ENCODE peak calls at places on chromosomes 12 and 14, in six cellular contexts. One of them, this sample, is unnamed. For H3K4me1, the result is how much of the 10 kb centered on the place peaks cover.

GRCh38 chr12:16112626-16113560 is 164.6 kb downstream of the SLC15A5 start:
- DNase-seq in esophagus squamous epithelium: no peak
- DNase-seq in tibial nerve: no peak
- DNase-seq in H1: peak
- DNase-seq in CD8-positive, alpha-beta T cell: no peak
- DNase-seq in left ventricle myocardium inferior: no peak
- DNase-seq in this sample: no peak

GRCh38 chr12:39227218-39227617 is 215.7 kb downstream of the KIF21A start:
- DNase-seq in esophagus squamous epithelium: no peak
- DNase-seq in H1: no peak
- DNase-seq in tibial nerve: no peak
- DNase-seq in left ventricle myocardium inferior: no peak
- DNase-seq in CD8-positive, alpha-beta T cell: no peak
- DNase-seq in this sample: no peak

GRCh38 chr14:25658988-25659387 is 609.0 kb upstream of the STXBP6 start:
- DNase-seq in tibial nerve: no peak
- DNase-seq in esophagus squamous epithelium: no peak
- DNase-seq in CD8-positive, alpha-beta T cell: no peak
- DNase-seq in H1: no peak
- DNase-seq in left ventricle myocardium inferior: no peak
- DNase-seq in this sample: no peak

GRCh38 chr14:100058777-100059432 is 6.3 kb upstream of the EVL start:
- DNase-seq in H1: no peak
- DNase-seq in esophagus squamous epithelium: no peak
- DNase-seq in left ventricle myocardium inferior: no peak
- DNase-seq in CD8-positive, alpha-beta T cell: no peak
- DNase-seq in tibial nerve: no peak
- DNase-seq in this sample: no peak

GRCh38 chr12:18439541-18439940 is 178.2 kb downstream of the PIK3C2G start:
- DNase-seq in left ventricle myocardium inferior: no peak
- DNase-seq in CD8-positive, alpha-beta T cell: no peak
- DNase-seq in tibial nerve: no peak
- DNase-seq in esophagus squamous epithelium: no peak
- DNase-seq in H1: no peak
- DNase-seq in this sample: no peak

GRCh38 chr12:88628856-88629509 is 48.7 kb upstream of the KITLG start:
- DNase-seq in H1: no peak
- DNase-seq in esophagus squamous epithelium: no peak
- DNase-seq in CD8-positive, alpha-beta T cell: no peak
- DNase-seq in left ventricle myocardium inferior: no peak
- DNase-seq in tibial nerve: no peak
- DNase-seq in this sample: no peak

GRCh38 chr12:124786065-124786964 is 77.3 kb downstream of the SCARB1 start:
- DNase-seq in CD8-positive, alpha-beta T cell: no peak
- DNase-seq in tibial nerve: no peak
- DNase-seq in left ventricle myocardium inferior: peak
- DNase-seq in esophagus squamous epithelium: no peak
- DNase-seq in H1: peak
- DNase-seq in this sample: peak

GRCh38 chr12:50929831-50930230 is 22.5 kb upstream of the HIGD1C start:
- DNase-seq in left ventricle myocardium inferior: no peak
- DNase-seq in CD8-positive, alpha-beta T cell: no peak
- DNase-seq in esophagus squamous epithelium: no peak
- DNase-seq in H1: no peak
- DNase-seq in tibial nerve: no peak
- DNase-seq in this sample: no peak

GRCh38 chr14:71021347-71022014 is 114.2 kb downstream of the PCNX1 start:
- DNase-seq in esophagus squamous epithelium: no peak
- DNase-seq in left ventricle myocardium inferior: no peak
- DNase-seq in CD8-positive, alpha-beta T cell: no peak
- DNase-seq in tibial nerve: no peak
- DNase-seq in H1: no peak
- DNase-seq in this sample: peak

GRCh38 chr12:2323538-2324261 is 270.9 kb downstream of the CACNA1C start:
- DNase-seq in CD8-positive, alpha-beta T cell: no peak
- DNase-seq in left ventricle myocardium inferior: no peak
- DNase-seq in H1: no peak
- DNase-seq in esophagus squamous epithelium: no peak
- DNase-seq in tibial nerve: no peak
- DNase-seq in this sample: no peak

GRCh38 chr12:19183121-19183838 is 53.7 kb downstream of the PLEKHA5 start:
- DNase-seq in CD8-positive, alpha-beta T cell: no peak
- DNase-seq in left ventricle myocardium inferior: no peak
- DNase-seq in esophagus squamous epithelium: no peak
- DNase-seq in tibial nerve: no peak
- DNase-seq in H1: no peak
- DNase-seq in this sample: no peak

GRCh38 chr14:104150201-104151027 is 12.0 kb downstream of the KIF26A start:
- DNase-seq in left ventricle myocardium inferior: no peak
- DNase-seq in H1: no peak
- DNase-seq in tibial nerve: no peak
- DNase-seq in CD8-positive, alpha-beta T cell: no peak
- DNase-seq in esophagus squamous epithelium: no peak
- DNase-seq in this sample: no peak

GRCh38 chr14:76776306-76777251 is 15.3 kb downstream of the VASH1 start:
- DNase-seq in H1: no peak
- DNase-seq in esophagus squamous epithelium: no peak
- DNase-seq in tibial nerve: no peak
- DNase-seq in left ventricle myocardium inferior: no peak
- DNase-seq in CD8-positive, alpha-beta T cell: no peak
- DNase-seq in this sample: no peak

GRCh38 chr12:46556820-46557524 is 184.4 kb upstream of the SLC38A2 start:
- DNase-seq in tibial nerve: no peak
- DNase-seq in left ventricle myocardium inferior: no peak
- DNase-seq in H1: no peak
- DNase-seq in CD8-positive, alpha-beta T cell: no peak
- DNase-seq in esophagus squamous epithelium: no peak
- DNase-seq in this sample: peak

GRCh38 chr14:94748667-94749347 is 21.1 kb downstream of the GSC start:
- DNase-seq in left ventricle myocardium inferior: no peak
- DNase-seq in CD8-positive, alpha-beta T cell: no peak
- DNase-seq in H1: peak
- DNase-seq in tibial nerve: no peak
- DNase-seq in esophagus squamous epithelium: no peak
- DNase-seq in this sample: no peak

GRCh38 chr12:67648306-67649164 is at the start of gene DYRK2:
- DNase-seq in tibial nerve: peak
- DNase-seq in esophagus squamous epithelium: peak
- DNase-seq in left ventricle myocardium inferior: peak
- DNase-seq in CD8-positive, alpha-beta T cell: peak
- DNase-seq in H1: peak
- DNase-seq in this sample: no peak

GRCh38 chr12:8692573-8692972 is 5.2 kb upstream of the RIMKLB start:
- DNase-seq in esophagus squamous epithelium: no peak
- DNase-seq in CD8-positive, alpha-beta T cell: no peak
- DNase-seq in H1: peak
- DNase-seq in left ventricle myocardium inferior: no peak
- DNase-seq in tibial nerve: no peak
- DNase-seq in this sample: no peak

GRCh38 chr12:19967001-19967400 is 401.3 kb upstream of the PDE3A start:
- DNase-seq in tibial nerve: no peak
- DNase-seq in H1: no peak
- DNase-seq in esophagus squamous epithelium: no peak
- DNase-seq in CD8-positive, alpha-beta T cell: no peak
- DNase-seq in left ventricle myocardium inferior: no peak
- DNase-seq in this sample: no peak

GRCh38 chr14:72616294-72616693 is 277.6 kb downstream of the DPF3 start:
- DNase-seq in tibial nerve: no peak
- DNase-seq in esophagus squamous epithelium: no peak
- DNase-seq in left ventricle myocardium inferior: no peak
- DNase-seq in H1: peak
- DNase-seq in CD8-positive, alpha-beta T cell: no peak
- DNase-seq in this sample: no peak

GRCh38 chr12:3282271-3282670 is 205.1 kb downstream of the TSPAN9 start:
- DNase-seq in H1: no peak
- DNase-seq in esophagus squamous epithelium: no peak
- DNase-seq in tibial nerve: no peak
- DNase-seq in left ventricle myocardium inferior: no peak
- DNase-seq in CD8-positive, alpha-beta T cell: no peak
- DNase-seq in this sample: no peak

GRCh38 chr14:49461529-49462401 is 124.4 kb downstream of the RPS29 start:
- DNase-seq in esophagus squamous epithelium: peak
- DNase-seq in CD8-positive, alpha-beta T cell: no peak
- DNase-seq in H1: no peak
- DNase-seq in left ventricle myocardium inferior: no peak
- DNase-seq in tibial nerve: no peak
- DNase-seq in this sample: peak

DNA sequence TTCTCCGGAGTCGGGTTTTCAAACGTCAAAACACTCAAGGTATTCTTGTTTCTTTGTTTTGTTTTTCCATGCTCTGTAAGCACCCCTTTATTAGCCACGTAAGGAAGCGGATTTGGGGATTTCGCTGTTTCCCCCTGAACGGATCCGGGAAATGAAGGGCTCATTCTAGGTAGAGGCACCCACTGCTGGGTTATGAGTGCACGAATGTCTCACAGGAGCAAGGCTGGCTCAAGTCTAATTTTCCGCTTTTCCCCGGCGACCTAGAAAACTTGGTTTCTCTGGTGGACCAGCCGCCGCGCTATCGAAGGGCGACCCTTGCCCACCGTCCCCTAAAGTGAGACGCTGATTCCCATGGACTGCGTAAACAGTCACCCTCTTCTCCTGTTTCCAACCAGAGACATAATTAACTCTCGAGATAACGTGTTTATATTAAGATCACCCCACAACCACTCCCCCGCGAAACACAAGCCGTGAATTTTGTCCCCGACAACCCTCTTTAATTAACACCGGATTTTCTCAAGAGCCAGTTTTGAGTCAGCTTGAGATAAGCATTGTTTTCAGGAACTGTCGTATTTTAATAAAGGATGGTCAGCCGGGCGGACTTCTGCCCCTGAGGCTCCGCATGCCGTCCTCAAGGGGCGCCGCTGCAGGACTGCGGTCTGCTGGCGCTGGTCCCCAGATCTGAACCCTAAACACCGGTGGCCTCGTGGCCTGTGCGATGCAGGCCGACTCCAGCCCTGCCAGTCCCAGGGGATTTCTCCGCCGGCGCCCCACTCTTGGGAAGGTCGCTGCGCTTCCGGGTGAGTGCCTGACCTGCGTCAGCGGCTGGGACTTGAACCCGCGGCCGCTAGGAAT is 523 bp upstream of the ABCC9 start:
- DNase-seq in left ventricle myocardium inferior: peak
- DNase-seq in esophagus squamous epithelium: no peak
- DNase-seq in H1: peak
- DNase-seq in tibial nerve: no peak
- DNase-seq in CD8-positive, alpha-beta T cell: no peak
- DNase-seq in this sample: no peak
- TF ChIP-seq CTCF in left ventricle myocardium inferior: peak
- TF ChIP-seq CTCF in esophagus squamous epithelium: peak
- TF ChIP-seq CTCF in H1: peak
- TF ChIP-seq CTCF in tibial nerve: peak
- TF ChIP-seq CTCF in CD8-positive, alpha-beta T cell: no peak
- TF ChIP-seq CTCF in this sample: no peak

GRCh38 chr12:113248046-113248825 is 27.0 kb downstream of the TPCN1 start:
- DNase-seq in H1: no peak
- DNase-seq in tibial nerve: no peak
- DNase-seq in left ventricle myocardium inferior: no peak
- DNase-seq in esophagus squamous epithelium: no peak
- DNase-seq in CD8-positive, alpha-beta T cell: no peak
- DNase-seq in this sample: no peak

GRCh38 chr12:113251404-113252070 is 30.3 kb downstream of the TPCN1 start:
- DNase-seq in H1: no peak
- DNase-seq in tibial nerve: no peak
- DNase-seq in left ventricle myocardium inferior: no peak
- DNase-seq in esophagus squamous epithelium: no peak
- DNase-seq in CD8-positive, alpha-beta T cell: no peak
- DNase-seq in this sample: no peak

GRCh38 chr12:113248842-113249435 is 27.7 kb downstream of the TPCN1 start:
- DNase-seq in tibial nerve: no peak
- DNase-seq in CD8-positive, alpha-beta T cell: no peak
- DNase-seq in left ventricle myocardium inferior: no peak
- DNase-seq in esophagus squamous epithelium: no peak
- DNase-seq in H1: no peak
- DNase-seq in this sample: no peak

GRCh38 chr12:113250045-113250444 is 28.8 kb downstream of the TPCN1 start:
- DNase-seq in CD8-positive, alpha-beta T cell: no peak
- DNase-seq in H1: no peak
- DNase-seq in esophagus squamous epithelium: no peak
- DNase-seq in left ventricle myocardium inferior: no peak
- DNase-seq in tibial nerve: no peak
- DNase-seq in this sample: no peak

DNA sequence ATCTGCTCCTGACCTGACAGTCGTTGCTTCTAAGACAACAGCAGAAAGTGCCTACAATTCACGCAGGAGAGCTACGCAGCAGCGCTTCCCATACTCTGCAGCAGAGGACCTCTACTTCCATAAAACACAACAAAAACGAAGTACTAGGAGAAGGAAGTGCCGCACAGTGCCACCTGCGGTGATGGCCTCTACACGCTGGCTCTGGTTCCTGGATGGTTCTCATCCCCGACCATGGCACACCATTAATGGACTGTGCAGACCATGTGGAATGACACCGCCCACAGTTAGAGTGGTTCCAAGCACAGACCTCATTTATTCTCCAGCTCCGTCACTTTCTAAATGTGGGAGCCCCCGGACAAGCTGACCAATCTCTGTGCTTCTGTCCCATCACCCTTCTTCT is 28.3 kb downstream of the TPCN1 start:
- DNase-seq in tibial nerve: no peak
- DNase-seq in H1: no peak
- DNase-seq in left ventricle myocardium inferior: no peak
- DNase-seq in CD8-positive, alpha-beta T cell: no peak
- DNase-seq in esophagus squamous epithelium: no peak
- DNase-seq in this sample: no peak
- H3K27ac ChIP-seq in tibial nerve: no peak
- H3K27ac ChIP-seq in H1: no peak
- H3K27ac ChIP-seq in left ventricle myocardium inferior: peak
- H3K27ac ChIP-seq in CD8-positive, alpha-beta T cell: no peak
- H3K27ac ChIP-seq in esophagus squamous epithelium: no peak
- H3K27ac ChIP-seq in this sample: no peak

DNA sequence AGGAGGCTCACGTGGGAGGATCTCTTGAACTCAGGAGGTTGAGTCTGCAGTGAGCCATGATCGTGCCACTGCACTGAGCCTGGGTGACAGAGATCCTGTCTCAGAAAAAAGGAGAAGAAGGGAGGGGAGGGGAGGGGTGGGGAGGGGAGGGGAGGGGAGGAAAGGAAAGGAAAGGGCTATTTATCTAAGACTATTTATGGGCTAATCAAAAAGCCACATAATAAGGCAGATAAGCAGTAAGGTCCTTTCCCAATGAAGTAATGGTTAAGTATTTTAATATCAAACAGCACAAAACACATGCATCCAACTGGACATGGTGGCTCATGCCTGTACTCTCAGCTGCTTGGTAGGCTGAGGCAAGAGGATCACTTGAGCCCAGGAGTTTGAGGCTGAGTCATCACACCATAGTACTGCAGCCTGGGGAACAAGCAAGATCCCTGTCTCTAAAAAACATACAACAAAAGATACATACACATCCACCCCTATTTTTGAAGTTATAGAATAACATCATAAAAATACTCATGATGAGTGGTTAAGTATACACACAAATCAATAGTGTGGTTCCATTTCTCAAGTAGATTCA is 9.7 kb downstream of the PAWR start:
- DNase-seq in H1: no peak
- DNase-seq in tibial nerve: no peak
- DNase-seq in CD8-positive, alpha-beta T cell: no peak
- DNase-seq in esophagus squamous epithelium: no peak
- DNase-seq in left ventricle myocardium inferior: no peak
- DNase-seq in this sample: no peak
- H3K4me1 ChIP-seq in H1: under half
- H3K4me1 ChIP-seq in tibial nerve: under half
- H3K4me1 ChIP-seq in CD8-positive, alpha-beta T cell: under half
- H3K4me1 ChIP-seq in esophagus squamous epithelium: under half
- H3K4me1 ChIP-seq in left ventricle myocardium inferior: under half
- H3K4me1 ChIP-seq in this sample: half or more

GRCh38 chr12:49232940-49233841 is 31.7 kb upstream of the TUBA1C start:
- DNase-seq in CD8-positive, alpha-beta T cell: no peak
- DNase-seq in H1: peak
- DNase-seq in tibial nerve: no peak
- DNase-seq in esophagus squamous epithelium: no peak
- DNase-seq in left ventricle myocardium inferior: peak
- DNase-seq in this sample: no peak
- TF ChIP-seq CTCF in CD8-positive, alpha-beta T cell: no peak
- TF ChIP-seq CTCF in H1: no peak
- TF ChIP-seq CTCF in tibial nerve: no peak
- TF ChIP-seq CTCF in esophagus squamous epithelium: no peak
- TF ChIP-seq CTCF in left ventricle myocardium inferior: peak
- TF ChIP-seq CTCF in this sample: no peak

This sample was measured in foreskin keratinocyte.